ENCODE peak calls at places on chromosomes 11 and 22, in ten cellular contexts. One of them, this sample, is unnamed.

GRCh38 chr11:279966-280761 is 2.0 kb downstream of the NLRP6 start:
- DNase-seq in HS-5: no peak
- DNase-seq in stimulated activated CD8-positive, alpha-beta memory T cell treated with anti-CD3 and anti-CD28 coated beads, Interleukin-4, amount 100 ng/mL, for 4 hours: no peak
- DNase-seq in A172: no peak
- DNase-seq in retinal pigment epithelial cell: no peak
- DNase-seq in naive thymus-derived CD8-positive, alpha-beta T cell: no peak
- DNase-seq in HT1080: no peak
- DNase-seq in stimulated activated CD4-positive, alpha-beta T cell treated with anti-CD3 and anti-CD28 coated beads, Interleukin-4, amount 100 ng/mL, for 24 hours: peak
- DNase-seq in activated T-helper 1 cell treated with anti-CD3 and anti-CD28 coated beads, Interleukin-2, amount 50 U/mL, for 16 hours: no peak
- DNase-seq in M059J: no peak
- DNase-seq in this sample: peak

GRCh38 chr11:76680517-76681425 is 10.2 kb upstream of the LRRC32 start:
- DNase-seq in stimulated activated CD4-positive, alpha-beta T cell treated with anti-CD3 and anti-CD28 coated beads, Interleukin-4, amount 100 ng/mL, for 24 hours: peak
- DNase-seq in stimulated activated CD8-positive, alpha-beta memory T cell treated with anti-CD3 and anti-CD28 coated beads, Interleukin-4, amount 100 ng/mL, for 4 hours: peak
- DNase-seq in M059J: peak
- DNase-seq in activated T-helper 1 cell treated with anti-CD3 and anti-CD28 coated beads, Interleukin-2, amount 50 U/mL, for 16 hours: no peak
- DNase-seq in naive thymus-derived CD8-positive, alpha-beta T cell: peak
- DNase-seq in HT1080: peak
- DNase-seq in A172: peak
- DNase-seq in retinal pigment epithelial cell: no peak
- DNase-seq in HS-5: no peak
- DNase-seq in this sample: peak

GRCh38 chr22:39469326-39469680 is 12.5 kb downstream of the MGAT3 start:
- DNase-seq in A172: no peak
- DNase-seq in activated T-helper 1 cell treated with anti-CD3 and anti-CD28 coated beads, Interleukin-2, amount 50 U/mL, for 16 hours: no peak
- DNase-seq in stimulated activated CD4-positive, alpha-beta T cell treated with anti-CD3 and anti-CD28 coated beads, Interleukin-4, amount 100 ng/mL, for 24 hours: no peak
- DNase-seq in HT1080: no peak
- DNase-seq in naive thymus-derived CD8-positive, alpha-beta T cell: no peak
- DNase-seq in HS-5: no peak
- DNase-seq in stimulated activated CD8-positive, alpha-beta memory T cell treated with anti-CD3 and anti-CD28 coated beads, Interleukin-4, amount 100 ng/mL, for 4 hours: no peak
- DNase-seq in retinal pigment epithelial cell: no peak
- DNase-seq in M059J: no peak
- DNase-seq in this sample: no peak

GRCh38 chr11:38156495-38157146 is 1558.6 kb upstream of the RAG2 start:
- DNase-seq in activated T-helper 1 cell treated with anti-CD3 and anti-CD28 coated beads, Interleukin-2, amount 50 U/mL, for 16 hours: no peak
- DNase-seq in A172: no peak
- DNase-seq in HT1080: no peak
- DNase-seq in stimulated activated CD4-positive, alpha-beta T cell treated with anti-CD3 and anti-CD28 coated beads, Interleukin-4, amount 100 ng/mL, for 24 hours: no peak
- DNase-seq in stimulated activated CD8-positive, alpha-beta memory T cell treated with anti-CD3 and anti-CD28 coated beads, Interleukin-4, amount 100 ng/mL, for 4 hours: no peak
- DNase-seq in HS-5: no peak
- DNase-seq in M059J: no peak
- DNase-seq in retinal pigment epithelial cell: no peak
- DNase-seq in naive thymus-derived CD8-positive, alpha-beta T cell: no peak
- DNase-seq in this sample: no peak

GRCh38 chr11:124884340-124884739 is 13.3 kb downstream of the ROBO4 start:
- DNase-seq in A172: no peak
- DNase-seq in activated T-helper 1 cell treated with anti-CD3 and anti-CD28 coated beads, Interleukin-2, amount 50 U/mL, for 16 hours: no peak
- DNase-seq in retinal pigment epithelial cell: no peak
- DNase-seq in stimulated activated CD8-positive, alpha-beta memory T cell treated with anti-CD3 and anti-CD28 coated beads, Interleukin-4, amount 100 ng/mL, for 4 hours: no peak
- DNase-seq in M059J: no peak
- DNase-seq in HT1080: no peak
- DNase-seq in naive thymus-derived CD8-positive, alpha-beta T cell: no peak
- DNase-seq in stimulated activated CD4-positive, alpha-beta T cell treated with anti-CD3 and anti-CD28 coated beads, Interleukin-4, amount 100 ng/mL, for 24 hours: no peak
- DNase-seq in HS-5: no peak
- DNase-seq in this sample: no peak

GRCh38 chr11:12113294-12113693 is 2.9 kb downstream of the MICAL2 start:
- DNase-seq in stimulated activated CD8-positive, alpha-beta memory T cell treated with anti-CD3 and anti-CD28 coated beads, Interleukin-4, amount 100 ng/mL, for 4 hours: no peak
- DNase-seq in HS-5: no peak
- DNase-seq in HT1080: peak
- DNase-seq in stimulated activated CD4-positive, alpha-beta T cell treated with anti-CD3 and anti-CD28 coated beads, Interleukin-4, amount 100 ng/mL, for 24 hours: peak
- DNase-seq in naive thymus-derived CD8-positive, alpha-beta T cell: no peak
- DNase-seq in retinal pigment epithelial cell: no peak
- DNase-seq in M059J: no peak
- DNase-seq in A172: no peak
- DNase-seq in activated T-helper 1 cell treated with anti-CD3 and anti-CD28 coated beads, Interleukin-2, amount 50 U/mL, for 16 hours: no peak
- DNase-seq in this sample: no peak

GRCh38 chr11:112364962-112365481 is 104.4 kb upstream of the PLET1 start:
- DNase-seq in A172: peak
- DNase-seq in retinal pigment epithelial cell: no peak
- DNase-seq in stimulated activated CD4-positive, alpha-beta T cell treated with anti-CD3 and anti-CD28 coated beads, Interleukin-4, amount 100 ng/mL, for 24 hours: no peak
- DNase-seq in HS-5: peak
- DNase-seq in naive thymus-derived CD8-positive, alpha-beta T cell: no peak
- DNase-seq in HT1080: peak
- DNase-seq in stimulated activated CD8-positive, alpha-beta memory T cell treated with anti-CD3 and anti-CD28 coated beads, Interleukin-4, amount 100 ng/mL, for 4 hours: no peak
- DNase-seq in activated T-helper 1 cell treated with anti-CD3 and anti-CD28 coated beads, Interleukin-2, amount 50 U/mL, for 16 hours: no peak
- DNase-seq in M059J: peak
- DNase-seq in this sample: no peak

GRCh38 chr11:121563900-121564822 is 111.4 kb upstream of the SORL1-AS1 start:
- DNase-seq in HT1080: no peak
- DNase-seq in stimulated activated CD4-positive, alpha-beta T cell treated with anti-CD3 and anti-CD28 coated beads, Interleukin-4, amount 100 ng/mL, for 24 hours: no peak
- DNase-seq in M059J: peak
- DNase-seq in activated T-helper 1 cell treated with anti-CD3 and anti-CD28 coated beads, Interleukin-2, amount 50 U/mL, for 16 hours: no peak
- DNase-seq in A172: no peak
- DNase-seq in HS-5: no peak
- DNase-seq in retinal pigment epithelial cell: no peak
- DNase-seq in naive thymus-derived CD8-positive, alpha-beta T cell: no peak
- DNase-seq in stimulated activated CD8-positive, alpha-beta memory T cell treated with anti-CD3 and anti-CD28 coated beads, Interleukin-4, amount 100 ng/mL, for 4 hours: no peak
- DNase-seq in this sample: no peak

GRCh38 chr22:41217553-41218157 is 12.5 kb downstream of the L3MBTL2 start:
- DNase-seq in HT1080: peak
- DNase-seq in A172: peak
- DNase-seq in M059J: no peak
- DNase-seq in naive thymus-derived CD8-positive, alpha-beta T cell: no peak
- DNase-seq in stimulated activated CD8-positive, alpha-beta memory T cell treated with anti-CD3 and anti-CD28 coated beads, Interleukin-4, amount 100 ng/mL, for 4 hours: no peak
- DNase-seq in activated T-helper 1 cell treated with anti-CD3 and anti-CD28 coated beads, Interleukin-2, amount 50 U/mL, for 16 hours: no peak
- DNase-seq in stimulated activated CD4-positive, alpha-beta T cell treated with anti-CD3 and anti-CD28 coated beads, Interleukin-4, amount 100 ng/mL, for 24 hours: peak
- DNase-seq in retinal pigment epithelial cell: no peak
- DNase-seq in HS-5: peak
- DNase-seq in this sample: no peak

GRCh38 chr11:131195801-131196517 is 174.5 kb upstream of the NTM start:
- DNase-seq in M059J: peak
- DNase-seq in activated T-helper 1 cell treated with anti-CD3 and anti-CD28 coated beads, Interleukin-2, amount 50 U/mL, for 16 hours: no peak
- DNase-seq in A172: no peak
- DNase-seq in HS-5: no peak
- DNase-seq in retinal pigment epithelial cell: peak
- DNase-seq in naive thymus-derived CD8-positive, alpha-beta T cell: no peak
- DNase-seq in stimulated activated CD8-positive, alpha-beta memory T cell treated with anti-CD3 and anti-CD28 coated beads, Interleukin-4, amount 100 ng/mL, for 4 hours: no peak
- DNase-seq in stimulated activated CD4-positive, alpha-beta T cell treated with anti-CD3 and anti-CD28 coated beads, Interleukin-4, amount 100 ng/mL, for 24 hours: no peak
- DNase-seq in HT1080: peak
- DNase-seq in this sample: peak

GRCh38 chr11:15927866-15928217 is 428.5 kb downstream of the SOX6 start:
- DNase-seq in HT1080: no peak
- DNase-seq in stimulated activated CD8-positive, alpha-beta memory T cell treated with anti-CD3 and anti-CD28 coated beads, Interleukin-4, amount 100 ng/mL, for 4 hours: no peak
- DNase-seq in retinal pigment epithelial cell: no peak
- DNase-seq in activated T-helper 1 cell treated with anti-CD3 and anti-CD28 coated beads, Interleukin-2, amount 50 U/mL, for 16 hours: no peak
- DNase-seq in naive thymus-derived CD8-positive, alpha-beta T cell: no peak
- DNase-seq in stimulated activated CD4-positive, alpha-beta T cell treated with anti-CD3 and anti-CD28 coated beads, Interleukin-4, amount 100 ng/mL, for 24 hours: no peak
- DNase-seq in M059J: no peak
- DNase-seq in A172: no peak
- DNase-seq in HS-5: no peak
- DNase-seq in this sample: no peak

GRCh38 chr11:118088531-118088930 is 1.8 kb upstream of the SMIM35 start:
- DNase-seq in HS-5: no peak
- DNase-seq in stimulated activated CD4-positive, alpha-beta T cell treated with anti-CD3 and anti-CD28 coated beads, Interleukin-4, amount 100 ng/mL, for 24 hours: no peak
- DNase-seq in A172: no peak
- DNase-seq in naive thymus-derived CD8-positive, alpha-beta T cell: no peak
- DNase-seq in M059J: peak
- DNase-seq in HT1080: no peak
- DNase-seq in activated T-helper 1 cell treated with anti-CD3 and anti-CD28 coated beads, Interleukin-2, amount 50 U/mL, for 16 hours: no peak
- DNase-seq in stimulated activated CD8-positive, alpha-beta memory T cell treated with anti-CD3 and anti-CD28 coated beads, Interleukin-4, amount 100 ng/mL, for 4 hours: no peak
- DNase-seq in retinal pigment epithelial cell: no peak
- DNase-seq in this sample: no peak

GRCh38 chr11:125166347-125166841 is 1.8 kb downstream of the PKNOX2 start:
- DNase-seq in HT1080: no peak
- DNase-seq in stimulated activated CD8-positive, alpha-beta memory T cell treated with anti-CD3 and anti-CD28 coated beads, Interleukin-4, amount 100 ng/mL, for 4 hours: no peak
- DNase-seq in naive thymus-derived CD8-positive, alpha-beta T cell: no peak
- DNase-seq in M059J: no peak
- DNase-seq in retinal pigment epithelial cell: no peak
- DNase-seq in stimulated activated CD4-positive, alpha-beta T cell treated with anti-CD3 and anti-CD28 coated beads, Interleukin-4, amount 100 ng/mL, for 24 hours: no peak
- DNase-seq in activated T-helper 1 cell treated with anti-CD3 and anti-CD28 coated beads, Interleukin-2, amount 50 U/mL, for 16 hours: no peak
- DNase-seq in HS-5: no peak
- DNase-seq in A172: no peak
- DNase-seq in this sample: no peak

GRCh38 chr11:69055598-69056516 is 7.1 kb downstream of the TPCN2 start:
- DNase-seq in naive thymus-derived CD8-positive, alpha-beta T cell: no peak
- DNase-seq in HT1080: no peak
- DNase-seq in stimulated activated CD8-positive, alpha-beta memory T cell treated with anti-CD3 and anti-CD28 coated beads, Interleukin-4, amount 100 ng/mL, for 4 hours: no peak
- DNase-seq in HS-5: no peak
- DNase-seq in retinal pigment epithelial cell: no peak
- DNase-seq in activated T-helper 1 cell treated with anti-CD3 and anti-CD28 coated beads, Interleukin-2, amount 50 U/mL, for 16 hours: no peak
- DNase-seq in A172: no peak
- DNase-seq in stimulated activated CD4-positive, alpha-beta T cell treated with anti-CD3 and anti-CD28 coated beads, Interleukin-4, amount 100 ng/mL, for 24 hours: no peak
- DNase-seq in M059J: no peak
- DNase-seq in this sample: no peak

GRCh38 chr11:109845437-109845836 is 247.8 kb upstream of the ZC3H12C start:
- DNase-seq in naive thymus-derived CD8-positive, alpha-beta T cell: no peak
- DNase-seq in stimulated activated CD4-positive, alpha-beta T cell treated with anti-CD3 and anti-CD28 coated beads, Interleukin-4, amount 100 ng/mL, for 24 hours: no peak
- DNase-seq in activated T-helper 1 cell treated with anti-CD3 and anti-CD28 coated beads, Interleukin-2, amount 50 U/mL, for 16 hours: no peak
- DNase-seq in M059J: no peak
- DNase-seq in retinal pigment epithelial cell: no peak
- DNase-seq in HT1080: no peak
- DNase-seq in A172: no peak
- DNase-seq in stimulated activated CD8-positive, alpha-beta memory T cell treated with anti-CD3 and anti-CD28 coated beads, Interleukin-4, amount 100 ng/mL, for 4 hours: no peak
- DNase-seq in HS-5: no peak
- DNase-seq in this sample: no peak

GRCh38 chr22:19057999-19058491 is 64.2 kb downstream of the DGCR2 start:
- DNase-seq in M059J: no peak
- DNase-seq in stimulated activated CD8-positive, alpha-beta memory T cell treated with anti-CD3 and anti-CD28 coated beads, Interleukin-4, amount 100 ng/mL, for 4 hours: no peak
- DNase-seq in stimulated activated CD4-positive, alpha-beta T cell treated with anti-CD3 and anti-CD28 coated beads, Interleukin-4, amount 100 ng/mL, for 24 hours: no peak
- DNase-seq in retinal pigment epithelial cell: no peak
- DNase-seq in naive thymus-derived CD8-positive, alpha-beta T cell: no peak
- DNase-seq in A172: no peak
- DNase-seq in activated T-helper 1 cell treated with anti-CD3 and anti-CD28 coated beads, Interleukin-2, amount 50 U/mL, for 16 hours: no peak
- DNase-seq in HS-5: no peak
- DNase-seq in HT1080: no peak
- DNase-seq in this sample: peak

GRCh38 chr22:17443413-17444203 is 74.3 kb downstream of the CECR2 start:
- DNase-seq in activated T-helper 1 cell treated with anti-CD3 and anti-CD28 coated beads, Interleukin-2, amount 50 U/mL, for 16 hours: no peak
- DNase-seq in M059J: no peak
- DNase-seq in naive thymus-derived CD8-positive, alpha-beta T cell: no peak
- DNase-seq in HT1080: no peak
- DNase-seq in stimulated activated CD8-positive, alpha-beta memory T cell treated with anti-CD3 and anti-CD28 coated beads, Interleukin-4, amount 100 ng/mL, for 4 hours: no peak
- DNase-seq in stimulated activated CD4-positive, alpha-beta T cell treated with anti-CD3 and anti-CD28 coated beads, Interleukin-4, amount 100 ng/mL, for 24 hours: no peak
- DNase-seq in A172: no peak
- DNase-seq in retinal pigment epithelial cell: no peak
- DNase-seq in HS-5: no peak
- DNase-seq in this sample: peak

GRCh38 chr22:24894220-24894975 is 52.1 kb downstream of the LHFPL7 start:
- DNase-seq in HT1080: peak
- DNase-seq in retinal pigment epithelial cell: peak
- DNase-seq in HS-5: peak
- DNase-seq in stimulated activated CD8-positive, alpha-beta memory T cell treated with anti-CD3 and anti-CD28 coated beads, Interleukin-4, amount 100 ng/mL, for 4 hours: no peak
- DNase-seq in naive thymus-derived CD8-positive, alpha-beta T cell: no peak
- DNase-seq in activated T-helper 1 cell treated with anti-CD3 and anti-CD28 coated beads, Interleukin-2, amount 50 U/mL, for 16 hours: no peak
- DNase-seq in stimulated activated CD4-positive, alpha-beta T cell treated with anti-CD3 and anti-CD28 coated beads, Interleukin-4, amount 100 ng/mL, for 24 hours: no peak
- DNase-seq in A172: peak
- DNase-seq in M059J: peak
- DNase-seq in this sample: no peak

GRCh38 chr22:42287174-42287890 is 16.9 kb upstream of the TCF20 start:
- DNase-seq in HT1080: no peak
- DNase-seq in stimulated activated CD4-positive, alpha-beta T cell treated with anti-CD3 and anti-CD28 coated beads, Interleukin-4, amount 100 ng/mL, for 24 hours: no peak
- DNase-seq in HS-5: no peak
- DNase-seq in A172: no peak
- DNase-seq in activated T-helper 1 cell treated with anti-CD3 and anti-CD28 coated beads, Interleukin-2, amount 50 U/mL, for 16 hours: no peak
- DNase-seq in stimulated activated CD8-positive, alpha-beta memory T cell treated with anti-CD3 and anti-CD28 coated beads, Interleukin-4, amount 100 ng/mL, for 4 hours: no peak
- DNase-seq in M059J: no peak
- DNase-seq in retinal pigment epithelial cell: no peak
- DNase-seq in naive thymus-derived CD8-positive, alpha-beta T cell: no peak
- DNase-seq in this sample: no peak

GRCh38 chr11:3165152-3165705 is at the start of gene OSBPL5:
- DNase-seq in retinal pigment epithelial cell: no peak
- DNase-seq in HT1080: peak
- DNase-seq in stimulated activated CD8-positive, alpha-beta memory T cell treated with anti-CD3 and anti-CD28 coated beads, Interleukin-4, amount 100 ng/mL, for 4 hours: no peak
- DNase-seq in HS-5: no peak
- DNase-seq in A172: peak
- DNase-seq in M059J: peak
- DNase-seq in naive thymus-derived CD8-positive, alpha-beta T cell: peak
- DNase-seq in activated T-helper 1 cell treated with anti-CD3 and anti-CD28 coated beads, Interleukin-2, amount 50 U/mL, for 16 hours: no peak
- DNase-seq in stimulated activated CD4-positive, alpha-beta T cell treated with anti-CD3 and anti-CD28 coated beads, Interleukin-4, amount 100 ng/mL, for 24 hours: peak
- DNase-seq in this sample: peak

GRCh38 chr22:44395116-44396005 is 82.6 kb upstream of the SHISAL1 start:
- DNase-seq in stimulated activated CD8-positive, alpha-beta memory T cell treated with anti-CD3 and anti-CD28 coated beads, Interleukin-4, amount 100 ng/mL, for 4 hours: no peak
- DNase-seq in HS-5: no peak
- DNase-seq in A172: no peak
- DNase-seq in activated T-helper 1 cell treated with anti-CD3 and anti-CD28 coated beads, Interleukin-2, amount 50 U/mL, for 16 hours: no peak
- DNase-seq in naive thymus-derived CD8-positive, alpha-beta T cell: no peak
- DNase-seq in M059J: no peak
- DNase-seq in stimulated activated CD4-positive, alpha-beta T cell treated with anti-CD3 and anti-CD28 coated beads, Interleukin-4, amount 100 ng/mL, for 24 hours: no peak
- DNase-seq in retinal pigment epithelial cell: no peak
- DNase-seq in HT1080: no peak
- DNase-seq in this sample: no peak

GRCh38 chr22:46381142-46381541 is 45.6 kb downstream of the TRMU start:
- DNase-seq in retinal pigment epithelial cell: no peak
- DNase-seq in M059J: peak
- DNase-seq in stimulated activated CD8-positive, alpha-beta memory T cell treated with anti-CD3 and anti-CD28 coated beads, Interleukin-4, amount 100 ng/mL, for 4 hours: no peak
- DNase-seq in stimulated activated CD4-positive, alpha-beta T cell treated with anti-CD3 and anti-CD28 coated beads, Interleukin-4, amount 100 ng/mL, for 24 hours: no peak
- DNase-seq in naive thymus-derived CD8-positive, alpha-beta T cell: no peak
- DNase-seq in activated T-helper 1 cell treated with anti-CD3 and anti-CD28 coated beads, Interleukin-2, amount 50 U/mL, for 16 hours: no peak
- DNase-seq in HS-5: no peak
- DNase-seq in A172: peak
- DNase-seq in HT1080: peak
- DNase-seq in this sample: no peak

GRCh38 chr11:44977493-44977984 is 26.9 kb upstream of the TP53I11 start:
- DNase-seq in naive thymus-derived CD8-positive, alpha-beta T cell: no peak
- DNase-seq in stimulated activated CD4-positive, alpha-beta T cell treated with anti-CD3 and anti-CD28 coated beads, Interleukin-4, amount 100 ng/mL, for 24 hours: no peak
- DNase-seq in HT1080: no peak
- DNase-seq in M059J: peak
- DNase-seq in A172: peak
- DNase-seq in activated T-helper 1 cell treated with anti-CD3 and anti-CD28 coated beads, Interleukin-2, amount 50 U/mL, for 16 hours: no peak
- DNase-seq in stimulated activated CD8-positive, alpha-beta memory T cell treated with anti-CD3 and anti-CD28 coated beads, Interleukin-4, amount 100 ng/mL, for 4 hours: no peak
- DNase-seq in HS-5: no peak
- DNase-seq in retinal pigment epithelial cell: peak
- DNase-seq in this sample: peak

GRCh38 chr11:122852071-122852831 is 14.0 kb downstream of the CRTAM start:
- DNase-seq in A172: peak
- DNase-seq in retinal pigment epithelial cell: no peak
- DNase-seq in M059J: peak
- DNase-seq in HT1080: peak
- DNase-seq in activated T-helper 1 cell treated with anti-CD3 and anti-CD28 coated beads, Interleukin-2, amount 50 U/mL, for 16 hours: no peak
- DNase-seq in stimulated activated CD4-positive, alpha-beta T cell treated with anti-CD3 and anti-CD28 coated beads, Interleukin-4, amount 100 ng/mL, for 24 hours: peak
- DNase-seq in stimulated activated CD8-positive, alpha-beta memory T cell treated with anti-CD3 and anti-CD28 coated beads, Interleukin-4, amount 100 ng/mL, for 4 hours: no peak
- DNase-seq in HS-5: no peak
- DNase-seq in naive thymus-derived CD8-positive, alpha-beta T cell: peak
- DNase-seq in this sample: no peak

GRCh38 chr11:60944504-60945294 is 7.3 kb downstream of the SLC15A3 start:
- DNase-seq in A172: no peak
- DNase-seq in stimulated activated CD8-positive, alpha-beta memory T cell treated with anti-CD3 and anti-CD28 coated beads, Interleukin-4, amount 100 ng/mL, for 4 hours: no peak
- DNase-seq in retinal pigment epithelial cell: no peak
- DNase-seq in M059J: no peak
- DNase-seq in activated T-helper 1 cell treated with anti-CD3 and anti-CD28 coated beads, Interleukin-2, amount 50 U/mL, for 16 hours: no peak
- DNase-seq in HT1080: no peak
- DNase-seq in naive thymus-derived CD8-positive, alpha-beta T cell: no peak
- DNase-seq in HS-5: no peak
- DNase-seq in stimulated activated CD4-positive, alpha-beta T cell treated with anti-CD3 and anti-CD28 coated beads, Interleukin-4, amount 100 ng/mL, for 24 hours: no peak
- DNase-seq in this sample: no peak

GRCh38 chr11:73201249-73201648 is 16.8 kb upstream of the P2RY2 start:
- DNase-seq in M059J: no peak
- DNase-seq in stimulated activated CD8-positive, alpha-beta memory T cell treated with anti-CD3 and anti-CD28 coated beads, Interleukin-4, amount 100 ng/mL, for 4 hours: no peak
- DNase-seq in stimulated activated CD4-positive, alpha-beta T cell treated with anti-CD3 and anti-CD28 coated beads, Interleukin-4, amount 100 ng/mL, for 24 hours: no peak
- DNase-seq in HT1080: no peak
- DNase-seq in A172: no peak
- DNase-seq in HS-5: no peak
- DNase-seq in retinal pigment epithelial cell: no peak
- DNase-seq in activated T-helper 1 cell treated with anti-CD3 and anti-CD28 coated beads, Interleukin-2, amount 50 U/mL, for 16 hours: no peak
- DNase-seq in naive thymus-derived CD8-positive, alpha-beta T cell: no peak
- DNase-seq in this sample: peak

GRCh38 chr11:64649304-64649703 is 58.3 kb downstream of the SLC22A12 start:
- DNase-seq in HS-5: no peak
- DNase-seq in naive thymus-derived CD8-positive, alpha-beta T cell: no peak
- DNase-seq in activated T-helper 1 cell treated with anti-CD3 and anti-CD28 coated beads, Interleukin-2, amount 50 U/mL, for 16 hours: no peak
- DNase-seq in stimulated activated CD4-positive, alpha-beta T cell treated with anti-CD3 and anti-CD28 coated beads, Interleukin-4, amount 100 ng/mL, for 24 hours: no peak
- DNase-seq in retinal pigment epithelial cell: no peak
- DNase-seq in M059J: peak
- DNase-seq in stimulated activated CD8-positive, alpha-beta memory T cell treated with anti-CD3 and anti-CD28 coated beads, Interleukin-4, amount 100 ng/mL, for 4 hours: no peak
- DNase-seq in A172: no peak
- DNase-seq in HT1080: no peak
- DNase-seq in this sample: no peak

GRCh38 chr11:124415356-124415923 is 9.2 kb downstream of the OR8B4 start:
- DNase-seq in HT1080: peak
- DNase-seq in M059J: peak
- DNase-seq in stimulated activated CD4-positive, alpha-beta T cell treated with anti-CD3 and anti-CD28 coated beads, Interleukin-4, amount 100 ng/mL, for 24 hours: no peak
- DNase-seq in stimulated activated CD8-positive, alpha-beta memory T cell treated with anti-CD3 and anti-CD28 coated beads, Interleukin-4, amount 100 ng/mL, for 4 hours: no peak
- DNase-seq in activated T-helper 1 cell treated with anti-CD3 and anti-CD28 coated beads, Interleukin-2, amount 50 U/mL, for 16 hours: no peak
- DNase-seq in HS-5: no peak
- DNase-seq in A172: peak
- DNase-seq in retinal pigment epithelial cell: peak
- DNase-seq in naive thymus-derived CD8-positive, alpha-beta T cell: no peak
- DNase-seq in this sample: no peak